ENCODE peak calls at places on chromosomes 6 and 20, in eight cellular contexts. K is GM13977, E is colonic mucosa, H is nephron progenitor cell, T is cardiac muscle cell, R is pancreas, A is astrocyte of the spinal cord, O is bronchial epithelial cell. F is an unnamed sample.

GRCh38 chr6:50821431-50822077 is 2.9 kb downstream of the TFAP2B start:
- DNase-seq in K (no peak), E (no peak), H (no peak), T (no peak), R (no peak), A (no peak), O (no peak), F (no peak)

GRCh38 chr20:53100476-53100911 is 128.3 kb downstream of the TSHZ2 start:
- DNase-seq in K (no peak), E (no peak), H (no peak), T (peak; percentile 78), R (no peak), A (no peak), O (no peak), F (no peak)

GRCh38 chr6:112038756-112039430 is 15.0 kb upstream of the CCN6 start:
- DNase-seq in K (no peak), E (no peak), H (no peak), T (no peak), R (no peak), A (no peak), O (no peak), F (no peak)

GRCh38 chr20:59152559-59153354 is 10.9 kb upstream of the ZNF831 start:
- DNase-seq in K (no peak), E (no peak), H (no peak), T (no peak), R (no peak), A (no peak), O (no peak), F (peak; percentile 19)

GRCh38 chr6:107957165-107957908 is 671 bp downstream of the SEC63 start:
- DNase-seq in K (peak; percentile 71), E (peak; percentile 66), H (peak; percentile 59), T (peak; percentile 57), R (peak; percentile 66), A (peak; percentile 77), O (peak; percentile 60), F (peak; percentile 43)

GRCh38 chr6:43809417-43810305 is 39.6 kb downstream of the VEGFA start:
- DNase-seq in K (no peak), E (peak; percentile 62), H (no peak), T (no peak), R (no peak), A (peak; percentile 63), O (peak; percentile 84), F (no peak)

GRCh38 chr20:62052336-62052841 is 13.3 kb downstream of the TAF4 start:
- DNase-seq in K (no peak), E (no peak), H (no peak), T (no peak), R (no peak), A (no peak), O (no peak), F (peak; percentile 12)

GRCh38 chr20:12775041-12775440 is 233.7 kb upstream of the SPTLC3 start:
- DNase-seq in K (no peak), E (no peak), H (no peak), T (no peak), R (no peak), A (no peak), O (no peak), F (no peak)

GRCh38 chr6:147970970-147971369 is 371.7 kb upstream of the SASH1 start:
- DNase-seq in K (no peak), E (no peak), H (no peak), T (peak; percentile 16), R (no peak), A (no peak), O (peak; percentile 53), F (no peak)

GRCh38 chr6:90364846-90365401 is 68.3 kb upstream of the BACH2 start:
- DNase-seq in K (no peak), E (no peak), H (no peak), T (no peak), R (no peak), A (no peak), O (peak; percentile 57), F (no peak)

GRCh38 chr6:42419490-42420280 is 32.0 kb downstream of the TRERF1 start:
- DNase-seq in K (no peak), E (no peak), H (no peak), T (no peak), R (no peak), A (no peak), O (peak; percentile 29), F (no peak)

GRCh38 chr6:47934023-47934422 is 152.2 kb downstream of the OPN5 start:
- DNase-seq in K (no peak), E (no peak), H (no peak), T (no peak), R (no peak), A (no peak), O (no peak), F (peak; percentile 17)

GRCh38 chr6:143176090-143177021 is 115.7 kb downstream of the AIG1 start:
- DNase-seq in K (no peak), E (no peak), H (no peak), T (no peak), R (no peak), A (peak; percentile 98), O (peak; percentile 29), F (peak; percentile 32)

GRCh38 chr20:62742979-62743776 is 34.5 kb downstream of the NTSR1 start:
- DNase-seq in K (no peak), E (no peak), H (no peak), T (no peak), R (no peak), A (no peak), O (no peak), F (peak; percentile 12)

GRCh38 chr6:5764401-5764955 is 242.2 kb downstream of the NRN1 start:
- DNase-seq in K (peak; percentile 59), E (no peak), H (no peak), T (no peak), R (no peak), A (peak; percentile 33), O (no peak), F (no peak)

GRCh38 chr20:39674842-39675241 is 712.7 kb downstream of the DHX35 start:
- DNase-seq in K (no peak), E (no peak), H (no peak), T (no peak), R (no peak), A (no peak), O (no peak), F (no peak)

GRCh38 chr6:51996296-51996947 is 91.0 kb downstream of the PKHD1 start:
- DNase-seq in K (peak; percentile 61), E (no peak), H (no peak), T (no peak), R (no peak), A (no peak), O (no peak), F (no peak)

GRCh38 chr20:2327620-2328555 is 32.1 kb downstream of the TGM3 start:
- DNase-seq in K (no peak), E (no peak), H (no peak), T (no peak), R (no peak), A (no peak), O (no peak), F (no peak)

GRCh38 chr20:39206899-39207564 is 244.9 kb downstream of the DHX35 start:
- DNase-seq in K (no peak), E (no peak), H (no peak), T (no peak), R (no peak), A (no peak), O (peak; percentile 40), F (no peak)

GRCh38 chr20:17617868-17618672 is 48.2 kb downstream of the DSTN start:
- DNase-seq in K (peak; percentile 13), E (peak; percentile 19), H (peak; percentile 1), T (no peak), R (peak; percentile 50), A (no peak), O (no peak), F (no peak)
- TF ChIP-seq CTCF in K (no peak), E (no peak), H (no peak), T (no peak), R (no peak), A (no peak), O (no peak), F (no peak)

DNA sequence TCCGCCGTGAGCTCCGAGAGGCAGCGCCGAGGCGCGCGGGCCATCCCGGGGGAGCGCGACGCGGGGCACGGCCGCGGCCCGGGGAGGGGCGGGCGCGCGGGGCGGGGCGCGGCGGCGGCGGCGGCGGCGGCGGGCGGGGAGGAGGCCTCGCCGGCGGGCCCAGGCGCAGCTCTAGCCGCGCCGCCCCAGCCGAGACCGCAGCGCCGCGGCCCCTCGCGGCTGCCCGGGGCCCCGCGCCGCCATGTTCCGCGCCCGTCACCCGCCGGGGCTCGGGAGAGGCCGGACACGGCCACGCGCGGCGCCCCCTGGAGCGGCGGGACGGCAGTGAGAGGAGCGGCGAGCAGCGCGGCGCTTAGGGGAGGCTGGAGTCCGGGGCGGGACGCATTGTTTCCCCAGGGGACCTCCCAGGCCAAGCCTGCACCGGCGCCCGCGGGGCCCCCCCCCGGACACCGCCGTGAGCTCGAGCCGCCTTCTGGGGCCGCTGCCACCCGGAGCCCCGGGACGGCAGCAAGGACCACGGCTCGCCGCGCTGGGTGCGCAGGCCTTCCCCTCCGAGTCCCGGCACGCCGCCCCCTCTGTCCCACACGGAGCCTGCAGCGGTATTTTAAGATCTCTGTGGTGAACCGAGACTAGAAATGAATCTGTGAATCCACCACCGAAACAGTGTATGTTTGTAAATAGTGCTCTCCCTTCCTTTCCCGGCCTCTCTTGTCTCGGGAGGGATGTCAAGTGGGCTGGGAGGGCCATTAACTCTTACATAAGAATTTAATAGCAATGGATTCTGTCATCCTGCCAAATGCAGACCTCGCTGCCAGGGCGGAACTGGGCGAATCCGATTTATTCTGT is at the start of gene KIF13A:
- DNase-seq in K (peak; percentile 83), E (peak; percentile 77), H (peak; percentile 75), T (peak; percentile 73), R (peak; percentile 61), A (peak; percentile 67), O (no peak), F (peak; percentile 60)
- TF ChIP-seq CTCF in K (peak; percentile 52), E (no peak), H (no peak), T (no peak), R (no peak), A (no peak), O (peak; percentile 15), F (peak; percentile 17)

GRCh38 chr6:41073968-41074691 is 1.4 kb downstream of the NFYA start:
- DNase-seq in K (no peak), E (no peak), H (no peak), T (peak; percentile 48), R (no peak), A (peak; percentile 31), O (peak; percentile 23), F (no peak)

GRCh38 chr6:41072836-41073202 is at the start of gene NFYA:
- DNase-seq in K (peak; percentile 97), E (no peak), H (peak; percentile 100), T (peak; percentile 100), R (no peak), A (no peak), O (no peak), F (peak; percentile 99)

GRCh38 chr6:41073203-41073967 is 611 bp downstream of the NFYA start:
- DNase-seq in K (peak; percentile 79), E (peak; percentile 91), H (peak; percentile 88), T (peak; percentile 93), R (peak; percentile 89), A (peak; percentile 81), O (peak; percentile 70), F (peak; percentile 89)

GRCh38 chr6:41071923-41072835 is at the start of gene OARD1:
- DNase-seq in K (peak; percentile 65), E (peak; percentile 100), H (peak; percentile 99), T (peak; percentile 99), R (peak; percentile 99), A (peak; percentile 100), O (peak; percentile 97), F (peak; percentile 99)

GRCh38 chr6:41071501-41071922 is 644 bp downstream of the OARD1 start:
- DNase-seq in K (no peak), E (no peak), H (no peak), T (no peak), R (no peak), A (no peak), O (peak; percentile 76), F (peak; percentile 82)
- TF ChIP-seq CTCF in K (no peak), E (no peak), H (no peak), T (peak; percentile 21), R (no peak), A (no peak), O (no peak), F (no peak)

GRCh38 chr6:31898200-31899011 is 908 bp upstream of the EHMT2 start:
- DNase-seq in K (peak; percentile 55), E (peak; percentile 63), H (peak; percentile 12), T (peak; percentile 60), R (no peak), A (peak; percentile 46), O (peak; percentile 79), F (no peak)
- TF ChIP-seq CTCF in K (no peak), E (no peak), H (no peak), T (no peak), R (no peak), A (no peak), O (peak; percentile 12), F (no peak)

F was measured in glutamatergic neuron.